ENCODE peak calls at places on chromosomes 6 and 20, in seven cellular contexts. F is pancreas, X is astrocyte of the spinal cord, D is fibroblast of pulmonary artery, M is fibroblast of mammary gland, Z is endothelial cell of umbilical vein, I is omental fat pad. L is an unnamed sample.

GRCh38 chr6:145067430-145067829 is 667.9 kb downstream of the EPM2A start:
- DNase-seq in F (no peak), X (peak), D (no peak), M (peak), Z (no peak), I (no peak), L (no peak)

GRCh38 chr20:24612799-24613775 is 143.7 kb downstream of the SYNDIG1 start:
- DNase-seq in F (no peak), X (no peak), D (peak), M (no peak), Z (no peak), I (no peak), L (no peak)

GRCh38 chr6:3960754-3961361 is 111.7 kb downstream of the FAM50B start:
- DNase-seq in F (no peak), X (no peak), D (no peak), M (no peak), Z (no peak), I (no peak), L (no peak)

GRCh38 chr6:70221025-70221714 is 81.7 kb downstream of the COL9A1 start:
- DNase-seq in F (no peak), X (peak), D (peak), M (peak), Z (peak), I (no peak), L (no peak)

GRCh38 chr6:148835920-148836441 is 89.2 kb downstream of the UST start:
- DNase-seq in F (no peak), X (peak), D (peak), M (peak), Z (no peak), I (no peak), L (no peak)

GRCh38 chr20:1802385-1803215 is 92.6 kb upstream of the SIRPA start:
- DNase-seq in F (no peak), X (peak), D (peak), M (peak), Z (peak), I (no peak), L (peak)

GRCh38 chr20:57315083-57315963 is 14.3 kb upstream of the SPO11 start:
- DNase-seq in F (no peak), X (no peak), D (no peak), M (no peak), Z (no peak), I (no peak), L (no peak)

GRCh38 chr6:98871057-98871456 is 36.7 kb downstream of the POU3F2 start:
- DNase-seq in F (no peak), X (peak), D (peak), M (peak), Z (peak), I (no peak), L (no peak)

GRCh38 chr6:168863467-168863866 is 390.2 kb downstream of the THBS2 start:
- DNase-seq in F (no peak), X (no peak), D (no peak), M (no peak), Z (no peak), I (no peak), L (no peak)

DNA sequence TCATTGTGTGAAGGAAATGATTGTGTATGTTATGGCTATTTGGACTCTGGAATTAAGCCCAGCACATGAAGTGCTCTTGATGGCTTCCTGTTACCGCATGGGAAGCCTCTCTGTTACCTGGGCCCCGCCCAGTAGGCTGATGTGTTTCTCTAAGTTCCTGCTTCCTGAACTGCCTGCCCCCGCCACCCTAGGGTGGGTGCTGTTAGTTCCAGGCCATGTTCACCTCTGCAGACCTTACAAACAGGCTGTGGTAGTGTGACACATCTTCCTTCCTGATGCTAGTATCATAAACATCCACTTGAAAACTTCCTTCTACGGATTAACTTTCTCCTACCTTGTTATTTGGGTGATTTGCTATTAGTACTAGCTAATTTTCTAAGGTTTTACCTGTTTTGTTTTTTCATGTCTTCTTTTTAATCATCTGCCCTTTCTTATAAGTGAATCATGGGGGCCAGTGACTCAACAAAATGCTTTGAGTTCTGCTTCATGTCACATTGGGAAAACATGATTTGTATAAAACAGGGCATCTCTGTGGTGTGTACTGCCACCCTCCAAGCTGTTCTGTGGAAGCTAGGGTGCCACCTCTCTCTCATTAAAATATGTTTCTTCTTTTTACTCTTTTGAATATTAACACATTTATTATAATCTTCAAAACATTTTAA is 40.6 kb downstream of the SH3BGRL2 start:
- DNase-seq in F (peak), X (peak), D (peak), M (peak), Z (peak), I (no peak), L (no peak)
- TF ChIP-seq CTCF in F (no peak), X (no peak), D (no peak), M (no peak), Z (no peak), I (no peak), L (no peak)

GRCh38 chr6:2036084-2037023 is 209.1 kb downstream of the GMDS start:
- DNase-seq in F (no peak), X (no peak), D (no peak), M (no peak), Z (no peak), I (no peak), L (no peak)

GRCh38 chr6:2038096-2038495 is 207.3 kb downstream of the GMDS start:
- DNase-seq in F (no peak), X (peak), D (peak), M (no peak), Z (no peak), I (no peak), L (no peak)

GRCh38 chr6:2035046-2035445 is 210.4 kb downstream of the GMDS start:
- DNase-seq in F (no peak), X (no peak), D (no peak), M (no peak), Z (no peak), I (no peak), L (no peak)

GRCh38 chr6:2034256-2034655 is 211.1 kb downstream of the GMDS start:
- DNase-seq in F (no peak), X (no peak), D (peak), M (no peak), Z (no peak), I (no peak), L (no peak)

GRCh38 chr6:2037230-2037926 is 208.0 kb downstream of the GMDS start:
- DNase-seq in F (no peak), X (peak), D (peak), M (no peak), Z (peak), I (no peak), L (no peak)
- TF ChIP-seq CTCF in F (no peak), X (peak), D (peak), M (no peak), Z (peak), I (no peak), L (no peak)

DNA sequence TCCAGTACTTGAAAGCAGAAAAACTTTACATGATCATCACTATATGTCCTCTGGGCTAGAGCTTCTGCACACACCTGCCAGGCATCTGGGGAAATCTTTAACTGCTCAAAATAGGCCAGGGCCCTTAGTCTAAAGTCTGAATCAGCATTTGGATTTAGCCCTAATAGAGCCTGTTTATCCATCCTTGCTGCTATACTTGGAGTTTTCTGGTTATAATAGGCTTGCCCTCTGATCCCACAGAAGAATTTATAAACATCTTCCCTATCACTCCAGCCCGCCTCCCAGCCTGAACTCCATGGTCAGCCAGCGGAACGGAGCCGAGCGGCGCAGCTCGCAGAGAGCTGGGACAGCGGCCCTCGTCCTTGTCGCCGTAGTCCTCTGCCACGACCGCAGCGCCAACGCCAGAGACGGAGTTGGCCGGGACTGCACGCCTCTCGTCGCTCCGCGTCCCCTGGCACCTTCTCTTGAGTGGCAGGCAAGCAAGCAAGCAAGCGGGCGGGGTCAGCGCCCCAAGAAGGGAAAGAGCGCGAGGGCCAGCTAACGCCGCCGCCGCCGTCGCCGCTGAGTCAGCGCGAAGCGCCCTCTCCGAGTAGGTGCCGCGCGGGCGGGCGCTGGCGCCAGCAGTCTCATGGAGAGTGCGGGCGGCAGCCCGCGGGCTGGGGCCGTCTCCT is 25.4 kb upstream of the ASIP start:
- DNase-seq in F (peak), X (peak), D (peak), M (peak), Z (peak), I (peak), L (peak)
- TF ChIP-seq CTCF in F (no peak), X (no peak), D (no peak), M (no peak), Z (no peak), I (no peak), L (no peak)

GRCh38 chr20:44800398-44801046 is 9.8 kb downstream of the RIMS4 start:
- DNase-seq in F (no peak), X (no peak), D (no peak), M (no peak), Z (no peak), I (no peak), L (no peak)
- TF ChIP-seq CTCF in F (no peak), X (peak), D (peak), M (peak), Z (peak), I (no peak), L (no peak)

GRCh38 chr6:74870403-74870802 is 335.4 kb downstream of the COL12A1 start:
- DNase-seq in F (no peak), X (peak), D (no peak), M (peak), Z (no peak), I (no peak), L (no peak)
- TF ChIP-seq CTCF in F (no peak), X (peak), D (no peak), M (peak), Z (no peak), I (no peak), L (no peak)

GRCh38 chr6:25944655-25945054 is 14.2 kb upstream of the SLC17A2 start:
- DNase-seq in F (no peak), X (no peak), D (no peak), M (no peak), Z (no peak), I (no peak), L (no peak)

GRCh38 chr6:25939593-25939992 is 9.1 kb upstream of the SLC17A2 start:
- DNase-seq in F (no peak), X (no peak), D (no peak), M (no peak), Z (no peak), I (no peak), L (no peak)

GRCh38 chr6:25943887-25944286 is 13.4 kb upstream of the SLC17A2 start:
- DNase-seq in F (no peak), X (no peak), D (no peak), M (no peak), Z (no peak), I (no peak), L (no peak)

GRCh38 chr6:25945175-25945574 is 14.7 kb upstream of the SLC17A2 start:
- DNase-seq in F (no peak), X (no peak), D (no peak), M (no peak), Z (no peak), I (no peak), L (no peak)

GRCh38 chr6:25942561-25943147 is 12.2 kb upstream of the SLC17A2 start:
- DNase-seq in F (no peak), X (peak), D (peak), M (peak), Z (peak), I (no peak), L (no peak)
- TF ChIP-seq CTCF in F (peak), X (peak), D (peak), M (peak), Z (peak), I (no peak), L (no peak)

GRCh38 chr20:47030271-47030810 is 135.7 kb downstream of the EYA2 start:
- DNase-seq in F (no peak), X (no peak), D (no peak), M (no peak), Z (no peak), I (no peak), L (no peak)
- TF ChIP-seq CTCF in F (no peak), X (no peak), D (no peak), M (no peak), Z (no peak), I (no peak), L (no peak)

DNA sequence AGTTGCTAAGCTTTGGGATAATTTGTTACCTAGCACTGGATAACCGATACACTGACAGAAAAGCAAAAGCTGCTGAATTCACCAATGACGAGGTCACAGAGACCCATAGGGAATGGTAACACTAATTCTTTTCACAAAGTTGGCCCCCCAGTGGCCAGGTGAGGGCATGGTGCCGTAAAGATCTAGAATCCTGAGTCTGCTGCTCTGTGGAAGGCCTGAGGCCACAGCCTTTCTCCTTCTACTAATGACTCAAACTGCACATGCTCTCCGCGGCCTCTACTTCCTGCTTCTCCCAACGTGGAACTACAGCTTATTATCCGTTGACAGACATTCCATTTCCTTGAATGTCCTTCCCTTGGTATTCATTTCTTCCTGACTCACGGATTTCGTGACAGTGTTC is 127.1 kb downstream of the OPRM1 start:
- DNase-seq in F (no peak), X (no peak), D (no peak), M (no peak), Z (no peak), I (no peak), L (no peak)
- TF ChIP-seq CTCF in F (no peak), X (no peak), D (no peak), M (no peak), Z (no peak), I (no peak), L (no peak)

GRCh38 chr6:131205891-131206290 is 70.6 kb downstream of the AKAP7 start:
- DNase-seq in F (no peak), X (no peak), D (no peak), M (no peak), Z (no peak), I (no peak), L (no peak)
- TF ChIP-seq CTCF in F (no peak), X (no peak), D (no peak), M (no peak), Z (no peak), I (no peak), L (no peak)

GRCh38 chr20:39070484-39071231 is 108.5 kb downstream of the DHX35 start:
- DNase-seq in F (no peak), X (peak), D (peak), M (peak), Z (peak), I (no peak), L (no peak)

GRCh38 chr20:39067526-39068216 is 105.5 kb downstream of the DHX35 start:
- DNase-seq in F (no peak), X (peak), D (peak), M (peak), Z (no peak), I (no peak), L (no peak)

GRCh38 chr20:39072132-39072531 is 110.0 kb downstream of the DHX35 start:
- DNase-seq in F (no peak), X (no peak), D (no peak), M (no peak), Z (no peak), I (no peak), L (no peak)

GRCh38 chr20:39069976-39070375 is 107.8 kb downstream of the DHX35 start:
- DNase-seq in F (no peak), X (no peak), D (no peak), M (peak), Z (no peak), I (no peak), L (no peak)

DNA sequence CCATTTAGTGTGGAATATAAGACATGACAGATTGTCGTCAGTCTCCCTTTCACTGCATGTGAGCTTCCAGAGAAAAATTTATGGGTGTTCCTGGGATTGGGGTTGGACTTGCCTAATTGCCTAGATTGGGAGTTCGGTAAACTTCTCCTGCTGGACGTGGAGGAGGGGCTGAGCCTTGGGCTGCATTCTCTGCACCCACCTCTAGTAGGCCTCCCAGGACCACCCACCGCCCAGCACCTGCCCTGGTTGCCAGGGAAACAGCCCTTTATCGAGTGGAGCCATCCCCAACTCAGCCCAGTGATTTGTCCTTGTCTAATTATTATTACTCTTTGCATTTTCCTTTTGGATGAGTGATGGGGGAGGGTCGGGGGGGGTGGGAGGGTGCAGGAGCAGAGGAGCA is 104.3 kb downstream of the DHX35 start:
- DNase-seq in F (no peak), X (no peak), D (no peak), M (no peak), Z (no peak), I (no peak), L (no peak)
- TF ChIP-seq CTCF in F (no peak), X (no peak), D (no peak), M (no peak), Z (peak), I (no peak), L (no peak)

L was measured in activated B cell treated with CpG ODN at 0.5 μM for 24 hours.